ENCODE peak calls at places on chromosomes 16 and 17, in eight cellular contexts. S, G, K, U, X, J, W and T are unnamed samples.

GRCh38 chr17:81309140-81309858 is 14.2 kb upstream of the SLC38A10 start:
- DNase-seq in S (peak), G (peak), K (no peak), U (peak), X (peak), J (peak), W (no peak), T (peak)

GRCh38 chr16:14088155-14088753 is 17.1 kb downstream of the MRTFB start:
- DNase-seq in S (no peak), G (no peak), K (no peak), U (no peak), X (peak), J (no peak), W (no peak), T (peak)

GRCh38 chr17:77174928-77175720 is 34.4 kb downstream of the SEC14L1 start:
- DNase-seq in S (no peak), G (no peak), K (no peak), U (no peak), X (no peak), J (no peak), W (no peak), T (no peak)

GRCh38 chr17:17930674-17931073 is 41.5 kb downstream of the TOM1L2 start:
- DNase-seq in S (no peak), G (no peak), K (no peak), U (no peak), X (no peak), J (no peak), W (no peak), T (no peak)

GRCh38 chr17:27871407-27871806 is 21.8 kb downstream of the LYRM9 start:
- DNase-seq in S (no peak), G (no peak), K (no peak), U (no peak), X (no peak), J (no peak), W (no peak), T (no peak)

GRCh38 chr16:13909872-13910303 is 10.1 kb upstream of the ERCC4 start:
- DNase-seq in S (no peak), G (no peak), K (peak), U (peak), X (peak), J (peak), W (no peak), T (no peak)

GRCh38 chr16:75733305-75734141 is 7.2 kb upstream of the CPHXL start:
- DNase-seq in S (no peak), G (peak), K (peak), U (peak), X (no peak), J (no peak), W (no peak), T (no peak)

GRCh38 chr17:64240741-64241347 is 22.2 kb downstream of the TEX2 start:
- DNase-seq in S (no peak), G (peak), K (peak), U (peak), X (no peak), J (no peak), W (no peak), T (no peak)

GRCh38 chr16:12716658-12717057 is 87.0 kb downstream of the CPPED1 start:
- DNase-seq in S (no peak), G (no peak), K (no peak), U (no peak), X (peak), J (no peak), W (no peak), T (no peak)

DNA sequence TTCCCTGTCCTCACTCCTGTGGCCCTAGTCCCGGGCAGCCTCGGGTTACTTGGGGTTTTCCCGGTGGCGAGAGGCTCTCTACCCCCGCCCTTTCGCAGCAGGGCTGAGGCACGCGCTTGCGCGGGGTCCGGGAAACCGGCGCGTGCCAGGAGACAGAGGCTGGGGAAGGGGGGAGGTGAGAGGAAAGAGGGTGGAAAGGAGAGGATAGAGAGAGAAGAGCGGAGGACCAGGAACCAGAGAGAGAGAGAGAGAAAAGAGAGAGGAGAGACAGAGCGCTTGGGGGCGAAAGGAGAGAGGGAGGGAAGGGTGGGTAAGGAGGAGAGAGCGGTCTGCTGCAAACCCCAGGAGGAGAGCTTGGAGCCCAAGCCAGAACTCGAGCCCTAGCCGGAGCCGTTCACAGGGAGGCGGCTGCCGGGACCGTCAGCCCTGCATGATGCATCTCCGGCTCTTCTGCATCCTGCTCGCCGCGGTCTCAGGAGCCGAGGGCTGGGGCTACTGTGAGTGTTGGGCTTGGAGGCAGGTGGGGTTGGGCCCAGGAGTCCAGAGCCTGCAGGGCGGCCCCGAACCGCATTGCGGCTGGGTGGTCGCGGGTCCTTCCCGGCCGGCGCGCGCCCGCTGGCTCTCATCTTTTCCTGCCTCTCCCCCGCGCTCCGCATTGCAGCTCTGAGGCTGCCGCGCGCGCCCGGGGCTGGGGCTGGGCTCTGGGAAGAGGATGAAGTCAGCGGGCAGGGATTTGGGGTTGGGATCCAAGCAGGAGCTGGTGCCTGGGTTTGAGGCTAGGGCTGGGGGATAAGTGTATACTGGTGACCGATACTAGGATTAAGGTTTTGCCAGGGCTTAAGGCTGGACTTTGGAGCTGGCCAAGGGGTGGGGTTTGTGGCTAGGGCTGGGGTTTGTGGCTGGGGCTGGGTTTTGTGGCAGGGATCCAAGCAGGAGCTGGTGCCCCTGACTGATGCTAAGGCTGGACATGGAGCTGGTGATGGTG is at the start of gene CNTNAP1:
- DNase-seq in S (no peak), G (no peak), K (no peak), U (peak), X (peak), J (no peak), W (no peak), T (peak)
- H3K4me3 ChIP-seq in S (peak), G (no peak), K (peak), U (peak), X (peak), J (peak), W (peak), T (peak)

GRCh38 chr17:16583781-16584180 is 14.8 kb upstream of the ZNF287 start:
- DNase-seq in S (no peak), G (no peak), K (no peak), U (no peak), X (no peak), J (no peak), W (no peak), T (no peak)

GRCh38 chr17:16589097-16589969 is 20.3 kb upstream of the ZNF287 start:
- DNase-seq in S (peak), G (peak), K (peak), U (peak), X (peak), J (peak), W (peak), T (peak)

GRCh38 chr17:16585796-16586195 is 16.8 kb upstream of the ZNF287 start:
- DNase-seq in S (no peak), G (no peak), K (no peak), U (no peak), X (no peak), J (no peak), W (no peak), T (peak)

GRCh38 chr17:16584273-16584995 is 15.4 kb upstream of the ZNF287 start:
- DNase-seq in S (peak), G (peak), K (peak), U (peak), X (peak), J (peak), W (peak), T (peak)
- TF ChIP-seq CTCF in S (peak), G (peak), K (peak), U (peak), X (peak), J (peak), W (peak), T (peak)

GRCh38 chr16:27382187-27382855 is 19.7 kb upstream of the IL21R start:
- DNase-seq in S (no peak), G (no peak), K (no peak), U (no peak), X (no peak), J (no peak), W (peak), T (no peak)

GRCh38 chr16:27385398-27385797 is 16.6 kb upstream of the IL21R start:
- DNase-seq in S (no peak), G (no peak), K (no peak), U (no peak), X (no peak), J (no peak), W (no peak), T (no peak)

GRCh38 chr16:27386674-27387073 is 15.3 kb upstream of the IL21R start:
- DNase-seq in S (no peak), G (no peak), K (no peak), U (no peak), X (no peak), J (no peak), W (no peak), T (no peak)

GRCh38 chr16:27379919-27380318 is 22.1 kb upstream of the IL21R start:
- DNase-seq in S (no peak), G (no peak), K (no peak), U (no peak), X (no peak), J (no peak), W (no peak), T (no peak)

GRCh38 chr16:27383511-27384243 is 18.3 kb upstream of the IL21R start:
- DNase-seq in S (no peak), G (no peak), K (no peak), U (no peak), X (no peak), J (no peak), W (no peak), T (no peak)
- H3K27ac ChIP-seq in S (no peak), G (no peak), K (no peak), U (no peak), X (no peak), J (no peak), W (no peak), T (no peak)

GRCh38 chr17:50264263-50265113 is 9.8 kb upstream of the TMEM92 start:
- DNase-seq in S (no peak), G (no peak), K (no peak), U (no peak), X (no peak), J (no peak), W (no peak), T (no peak)
- H3K4me3 ChIP-seq in S (no peak), G (no peak), K (no peak), U (no peak), X (no peak), J (no peak), W (no peak), T (no peak)

GRCh38 chr17:49898547-49899490 is 51.0 kb upstream of the TAC4 start:
- DNase-seq in S (no peak), G (peak), K (no peak), U (peak), X (peak), J (no peak), W (peak), T (no peak)
- TF ChIP-seq CTCF in S (no peak), G (peak), K (peak), U (peak), X (peak), J (no peak), W (peak), T (peak)

GRCh38 chr17:7440113-7440822 is 956 bp downstream of the FGF11 start:
- DNase-seq in S (no peak), G (peak), K (no peak), U (peak), X (no peak), J (no peak), W (peak), T (no peak)
- H3K27ac ChIP-seq in S (peak), G (no peak), K (no peak), U (no peak), X (peak), J (no peak), W (no peak), T (peak)

DNA sequence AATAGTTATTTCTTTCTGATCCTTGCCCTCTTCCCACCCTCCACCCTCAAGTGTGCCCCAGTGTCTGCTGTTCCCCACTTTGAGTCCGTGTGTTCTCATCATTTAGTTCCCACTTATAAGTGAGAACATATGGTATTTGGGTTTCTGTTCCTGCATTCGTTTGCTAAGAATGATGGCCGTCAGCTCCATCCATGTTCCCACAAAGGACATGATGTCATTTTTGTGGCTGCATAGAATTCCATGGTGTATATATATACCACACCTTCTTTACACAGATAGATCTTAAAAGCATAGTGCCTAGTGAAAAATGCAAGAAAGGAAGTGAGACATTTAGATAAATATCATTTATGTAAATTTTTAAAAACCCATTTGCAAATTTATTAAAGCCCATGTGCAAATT is 33.1 kb downstream of the HS3ST2 start:
- DNase-seq in S (no peak), G (no peak), K (no peak), U (no peak), X (no peak), J (no peak), W (no peak), T (no peak)
- H3K4me3 ChIP-seq in S (no peak), G (no peak), K (no peak), U (no peak), X (no peak), J (no peak), W (no peak), T (no peak)

GRCh38 chr16:30802971-30803370 is 16.0 kb upstream of the ZNF629 start:
- DNase-seq in S (no peak), G (no peak), K (no peak), U (no peak), X (no peak), J (no peak), W (no peak), T (no peak)

GRCh38 chr16:30808163-30808562 is 21.2 kb upstream of the ZNF629 start:
- DNase-seq in S (no peak), G (no peak), K (no peak), U (no peak), X (no peak), J (no peak), W (no peak), T (no peak)

GRCh38 chr16:30805056-30805369 is 18.0 kb upstream of the ZNF629 start:
- DNase-seq in S (no peak), G (peak), K (no peak), U (no peak), X (no peak), J (no peak), W (no peak), T (no peak)

DNA sequence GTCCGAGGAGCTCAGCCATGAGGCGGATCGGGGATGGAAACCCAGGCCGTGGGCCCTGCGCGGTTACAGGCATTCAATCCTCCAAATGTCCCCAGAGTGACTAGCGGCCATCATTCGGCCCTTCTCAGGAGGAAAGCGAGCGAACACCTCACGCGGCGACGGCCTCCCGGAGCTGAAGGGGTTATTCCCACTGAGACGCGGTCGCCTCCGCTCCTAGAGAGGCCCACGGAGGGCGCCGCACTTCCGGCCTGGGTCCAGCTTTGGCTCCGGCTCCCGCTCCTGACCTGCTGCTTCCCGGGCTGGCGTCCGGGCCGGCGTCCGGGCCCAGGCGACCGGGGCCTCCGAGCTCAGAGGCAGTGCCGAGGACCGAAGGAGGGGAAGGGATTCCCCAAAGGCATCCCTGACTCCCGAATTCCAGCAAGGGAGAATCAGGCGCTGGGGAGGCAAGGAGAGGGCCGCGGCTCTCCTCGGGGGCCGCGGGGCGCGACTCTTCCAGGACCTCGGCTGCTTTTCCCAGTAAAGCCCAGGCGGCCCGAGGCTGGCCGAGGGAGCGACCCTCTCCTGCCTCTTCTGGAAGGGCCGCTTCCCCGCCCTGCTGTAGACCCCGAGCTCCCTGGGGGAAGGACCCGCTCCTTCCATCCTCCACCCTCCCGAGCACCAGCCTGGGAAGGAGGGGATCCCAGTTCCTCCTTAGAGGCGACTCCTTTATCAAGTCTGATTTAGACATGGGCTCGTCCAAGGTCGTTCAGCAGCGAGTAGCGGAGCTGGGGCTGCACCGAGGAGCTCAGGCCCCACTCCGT is 18.6 kb upstream of the ZNF629 start:
- DNase-seq in S (peak), G (peak), K (no peak), U (peak), X (peak), J (peak), W (no peak), T (peak)
- TF ChIP-seq CTCF in S (no peak), G (no peak), K (peak), U (no peak), X (peak), J (no peak), W (no peak), T (peak)

GRCh38 chr16:86249631-86250030 is 260.7 kb upstream of the FOXF1 start:
- DNase-seq in S (no peak), G (no peak), K (no peak), U (no peak), X (no peak), J (no peak), W (no peak), T (no peak)
- H3K27ac ChIP-seq in S (no peak), G (no peak), K (no peak), U (no peak), X (no peak), J (no peak), W (no peak), T (no peak)